ENCODE peak calls at places on chromosomes 4 and X, in seven cellular contexts. One of them, this sample, is unnamed.
A peak's percentile ranks its signal among the peaks of the same experiment; 100 is the strongest.

GRCh38 chr4:106502106-106502699 is 133.6 kb upstream of the GIMD1 start:
- DNase-seq in kidney epithelial cell: peak; percentile 14
- DNase-seq in Caco-2: peak; percentile 53
- DNase-seq in OCI-LY7: peak; percentile 57
- DNase-seq in heart right ventricle: peak; percentile 42
- DNase-seq in cardiac fibroblast: peak; percentile 72
- DNase-seq in H9: peak; percentile 68
- DNase-seq in this sample: peak; percentile 67

GRCh38 chr4:111802191-111802590 is 343.1 kb upstream of the FAM241A start:
- DNase-seq in kidney epithelial cell: no peak
- DNase-seq in Caco-2: no peak
- DNase-seq in OCI-LY7: no peak
- DNase-seq in heart right ventricle: no peak
- DNase-seq in cardiac fibroblast: no peak
- DNase-seq in H9: no peak
- DNase-seq in this sample: no peak

GRCh38 chr4:145732416-145732815 is 52.5 kb downstream of the C4orf51 start:
- DNase-seq in kidney epithelial cell: no peak
- DNase-seq in Caco-2: no peak
- DNase-seq in OCI-LY7: no peak
- DNase-seq in heart right ventricle: no peak
- DNase-seq in cardiac fibroblast: no peak
- DNase-seq in H9: no peak
- DNase-seq in this sample: no peak

GRCh38 chr4:176298664-176299063 is 21.1 kb upstream of the SPCS3 start:
- DNase-seq in kidney epithelial cell: no peak
- DNase-seq in Caco-2: no peak
- DNase-seq in OCI-LY7: peak; percentile 21
- DNase-seq in heart right ventricle: no peak
- DNase-seq in cardiac fibroblast: no peak
- DNase-seq in H9: no peak
- DNase-seq in this sample: no peak

GRCh38 chr4:123832173-123833026 is 435.8 kb downstream of the SPRY1 start:
- DNase-seq in kidney epithelial cell: peak; percentile 93
- DNase-seq in Caco-2: no peak
- DNase-seq in OCI-LY7: no peak
- DNase-seq in heart right ventricle: peak; percentile 84
- DNase-seq in cardiac fibroblast: peak; percentile 100
- DNase-seq in H9: no peak
- DNase-seq in this sample: no peak

GRCh38 chr4:88725143-88725542 is 27.5 kb upstream of the NAP1L5 start:
- DNase-seq in kidney epithelial cell: no peak
- DNase-seq in Caco-2: no peak
- DNase-seq in OCI-LY7: no peak
- DNase-seq in heart right ventricle: no peak
- DNase-seq in cardiac fibroblast: no peak
- DNase-seq in H9: no peak
- DNase-seq in this sample: no peak

GRCh38 chr4:1715002-1715761 is 3.1 kb upstream of the SLBP start:
- DNase-seq in kidney epithelial cell: no peak
- DNase-seq in Caco-2: no peak
- DNase-seq in OCI-LY7: peak; percentile 83
- DNase-seq in heart right ventricle: no peak
- DNase-seq in cardiac fibroblast: no peak
- DNase-seq in H9: peak; percentile 26
- DNase-seq in this sample: no peak

GRCh38 chr4:4595252-4595651 is 53.4 kb upstream of the STX18 start:
- DNase-seq in kidney epithelial cell: no peak
- DNase-seq in Caco-2: peak; percentile 56
- DNase-seq in OCI-LY7: peak; percentile 15
- DNase-seq in heart right ventricle: no peak
- DNase-seq in cardiac fibroblast: no peak
- DNase-seq in H9: no peak
- DNase-seq in this sample: peak; percentile 13

GRCh38 chr4:10036926-10037325 is 15.6 kb upstream of the SLC2A9 start:
- DNase-seq in kidney epithelial cell: no peak
- DNase-seq in Caco-2: no peak
- DNase-seq in OCI-LY7: no peak
- DNase-seq in heart right ventricle: no peak
- DNase-seq in cardiac fibroblast: no peak
- DNase-seq in H9: no peak
- DNase-seq in this sample: no peak

GRCh38 chr4:813900-814299 is 12.0 kb downstream of the CPLX1 start:
- DNase-seq in kidney epithelial cell: no peak
- DNase-seq in Caco-2: peak; percentile 29
- DNase-seq in OCI-LY7: peak; percentile 27
- DNase-seq in heart right ventricle: no peak
- DNase-seq in cardiac fibroblast: no peak
- DNase-seq in H9: no peak
- DNase-seq in this sample: no peak

GRCh38 chr4:1033840-1034551 is 22.6 kb downstream of the FGFRL1 start:
- DNase-seq in kidney epithelial cell: no peak
- DNase-seq in Caco-2: no peak
- DNase-seq in OCI-LY7: no peak
- DNase-seq in heart right ventricle: peak; percentile 45
- DNase-seq in cardiac fibroblast: peak; percentile 94
- DNase-seq in H9: no peak
- DNase-seq in this sample: no peak

GRCh38 chrX:130401415-130402210 is at the start of gene RBMX2:
- DNase-seq in kidney epithelial cell: peak; percentile 14
- DNase-seq in Caco-2: peak; percentile 67
- DNase-seq in OCI-LY7: peak; percentile 78
- DNase-seq in heart right ventricle: peak; percentile 57
- DNase-seq in cardiac fibroblast: peak; percentile 79
- DNase-seq in H9: peak; percentile 75
- DNase-seq in this sample: peak; percentile 63

GRCh38 chrX:14832151-14832550 is 40.7 kb downstream of the FANCB start:
- DNase-seq in kidney epithelial cell: peak; percentile 1
- DNase-seq in Caco-2: no peak
- DNase-seq in OCI-LY7: no peak
- DNase-seq in heart right ventricle: no peak
- DNase-seq in cardiac fibroblast: peak; percentile 2
- DNase-seq in H9: no peak
- DNase-seq in this sample: no peak

GRCh38 chr4:182752158-182752910 is 164.9 kb downstream of the DCTD start:
- DNase-seq in kidney epithelial cell: peak; percentile 31
- DNase-seq in Caco-2: no peak
- DNase-seq in OCI-LY7: no peak
- DNase-seq in heart right ventricle: no peak
- DNase-seq in cardiac fibroblast: peak; percentile 83
- DNase-seq in H9: no peak
- DNase-seq in this sample: no peak

GRCh38 chr4:26015906-26016305 is 101.9 kb downstream of the SMIM20 start:
- DNase-seq in kidney epithelial cell: no peak
- DNase-seq in Caco-2: no peak
- DNase-seq in OCI-LY7: no peak
- DNase-seq in heart right ventricle: no peak
- DNase-seq in cardiac fibroblast: no peak
- DNase-seq in H9: no peak
- DNase-seq in this sample: no peak

GRCh38 chr4:26020083-26020668 is 106.2 kb downstream of the SMIM20 start:
- DNase-seq in kidney epithelial cell: no peak
- DNase-seq in Caco-2: no peak
- DNase-seq in OCI-LY7: no peak
- DNase-seq in heart right ventricle: no peak
- DNase-seq in cardiac fibroblast: peak; percentile 73
- DNase-seq in H9: no peak
- DNase-seq in this sample: peak; percentile 67

GRCh38 chr4:26009502-26009901 is 95.5 kb downstream of the SMIM20 start:
- DNase-seq in kidney epithelial cell: no peak
- DNase-seq in Caco-2: no peak
- DNase-seq in OCI-LY7: no peak
- DNase-seq in heart right ventricle: no peak
- DNase-seq in cardiac fibroblast: no peak
- DNase-seq in H9: no peak
- DNase-seq in this sample: no peak

GRCh38 chr4:26010266-26010665 is 96.2 kb downstream of the SMIM20 start:
- DNase-seq in kidney epithelial cell: no peak
- DNase-seq in Caco-2: no peak
- DNase-seq in OCI-LY7: no peak
- DNase-seq in heart right ventricle: no peak
- DNase-seq in cardiac fibroblast: no peak
- DNase-seq in H9: no peak
- DNase-seq in this sample: no peak

GRCh38 chr4:26015133-26015651 is 101.2 kb downstream of the SMIM20 start:
- DNase-seq in kidney epithelial cell: no peak
- DNase-seq in Caco-2: no peak
- DNase-seq in OCI-LY7: no peak
- DNase-seq in heart right ventricle: peak; percentile 63
- DNase-seq in cardiac fibroblast: peak; percentile 92
- DNase-seq in H9: no peak
- DNase-seq in this sample: no peak
- TF ChIP-seq CTCF in kidney epithelial cell: no peak
- TF ChIP-seq CTCF in Caco-2: no peak
- TF ChIP-seq CTCF in OCI-LY7: no peak
- TF ChIP-seq CTCF in heart right ventricle: no peak
- TF ChIP-seq CTCF in cardiac fibroblast: no peak
- TF ChIP-seq CTCF in H9: no peak
- TF ChIP-seq CTCF in this sample: no peak

DNA sequence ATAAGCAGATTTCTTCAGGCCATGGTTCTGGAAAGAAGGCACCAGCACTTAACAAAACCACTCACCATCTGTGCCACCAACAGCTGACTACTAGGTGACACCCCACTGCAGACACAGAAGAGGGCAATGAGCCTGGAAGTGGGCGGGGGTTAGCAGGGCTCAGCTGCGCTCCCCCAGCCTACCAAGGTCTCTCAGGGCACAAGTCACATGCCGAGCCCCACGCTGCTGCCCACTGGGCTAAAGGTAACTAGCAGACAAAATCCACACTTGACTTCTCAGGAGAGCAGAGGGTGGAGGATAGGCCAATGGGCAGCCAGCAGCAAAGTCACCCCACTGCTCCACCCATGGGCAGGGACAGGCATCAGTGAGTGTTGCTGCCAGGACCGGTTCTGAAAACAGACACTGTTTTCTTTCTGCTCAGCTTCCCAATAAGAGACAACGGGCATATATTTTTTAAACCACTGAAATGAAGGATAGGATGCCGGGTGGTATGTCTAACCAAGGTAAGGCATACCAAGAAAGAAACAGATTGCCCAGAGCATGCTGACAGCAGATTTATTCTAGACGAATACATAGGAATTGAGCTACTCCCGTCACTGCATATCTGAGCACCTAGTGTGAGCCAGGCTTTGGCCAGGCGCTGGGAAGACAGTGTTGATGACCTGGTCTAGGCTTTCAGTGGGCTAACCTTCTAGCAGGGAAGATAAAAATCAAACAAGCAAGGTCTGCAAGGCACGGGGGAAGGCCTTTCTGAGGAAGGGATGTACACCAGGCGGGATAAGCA is 20.1 kb downstream of the ACSL1 start:
- DNase-seq in kidney epithelial cell: no peak
- DNase-seq in Caco-2: no peak
- DNase-seq in OCI-LY7: no peak
- DNase-seq in heart right ventricle: peak; percentile 87
- DNase-seq in cardiac fibroblast: peak; percentile 28
- DNase-seq in H9: peak; percentile 44
- DNase-seq in this sample: no peak
- TF ChIP-seq CTCF in kidney epithelial cell: no peak
- TF ChIP-seq CTCF in Caco-2: no peak
- TF ChIP-seq CTCF in OCI-LY7: no peak
- TF ChIP-seq CTCF in heart right ventricle: no peak
- TF ChIP-seq CTCF in cardiac fibroblast: no peak
- TF ChIP-seq CTCF in H9: no peak
- TF ChIP-seq CTCF in this sample: no peak

DNA sequence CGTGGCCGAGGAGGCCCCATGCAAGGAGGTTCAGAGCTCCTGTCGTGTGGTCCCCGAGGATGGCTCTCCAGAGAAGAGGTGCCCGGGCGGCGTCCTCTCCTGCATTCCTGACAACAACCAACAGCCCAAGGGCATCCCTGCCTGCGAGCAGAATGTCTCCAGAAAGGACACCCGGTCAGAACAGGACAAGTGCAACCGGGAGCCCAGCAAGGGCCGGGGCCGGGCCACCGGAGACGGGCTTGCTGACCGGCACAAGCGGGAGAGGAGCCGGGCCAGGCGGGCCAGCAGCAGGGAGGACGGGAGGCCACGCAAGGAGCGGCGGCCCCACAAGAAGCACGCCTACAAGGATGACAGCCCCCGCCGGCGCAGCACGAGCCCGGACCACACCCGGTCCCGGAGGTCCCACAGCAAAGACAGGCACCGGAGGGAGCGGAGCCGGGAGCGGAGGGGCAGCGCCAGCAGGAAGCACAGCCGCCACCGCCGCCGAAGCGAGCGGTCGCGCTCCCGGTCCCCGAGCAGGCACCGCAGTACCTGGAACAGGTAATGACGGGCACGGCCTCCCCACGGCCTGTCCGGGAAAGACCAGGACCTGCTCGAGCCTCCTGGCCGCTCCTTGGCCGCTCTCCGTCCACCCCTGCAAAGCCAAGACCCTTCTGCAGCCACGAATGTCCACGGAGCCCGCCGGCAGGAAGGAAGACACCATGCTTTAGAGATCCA is 9.8 kb downstream of the AKAP17A start:
- DNase-seq in kidney epithelial cell: no peak
- DNase-seq in Caco-2: no peak
- DNase-seq in OCI-LY7: no peak
- DNase-seq in heart right ventricle: no peak
- DNase-seq in cardiac fibroblast: no peak
- DNase-seq in H9: no peak
- DNase-seq in this sample: no peak
- TF ChIP-seq CTCF in kidney epithelial cell: no peak
- TF ChIP-seq CTCF in Caco-2: no peak
- TF ChIP-seq CTCF in OCI-LY7: no peak
- TF ChIP-seq CTCF in heart right ventricle: no peak
- TF ChIP-seq CTCF in cardiac fibroblast: no peak
- TF ChIP-seq CTCF in H9: no peak
- TF ChIP-seq CTCF in this sample: no peak

DNA sequence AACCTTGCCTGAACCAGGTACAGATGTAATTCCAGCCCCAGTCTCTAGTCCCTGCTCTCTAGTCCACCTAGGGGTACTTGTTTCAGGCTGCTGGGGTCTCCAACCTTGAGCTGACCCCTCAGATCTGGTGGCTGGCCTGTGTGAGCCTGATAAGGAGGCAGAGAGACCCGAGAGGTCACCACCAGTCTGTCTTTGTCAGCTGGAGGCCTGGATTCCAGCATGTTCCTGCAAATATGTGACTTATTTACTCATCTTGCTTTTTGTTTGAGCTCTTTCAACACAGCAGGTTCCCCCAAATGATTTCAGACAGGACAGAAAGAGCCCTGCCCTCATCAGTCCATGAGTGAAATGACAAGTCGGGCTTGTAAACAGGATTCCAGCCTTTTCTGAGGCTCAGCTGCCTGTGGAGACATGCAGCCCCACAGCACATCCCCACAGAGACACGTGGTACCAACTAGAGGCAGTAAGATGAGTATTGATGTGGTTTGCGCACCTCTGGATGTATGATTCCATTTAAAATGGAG is 37.5 kb upstream of the STK26 start:
- DNase-seq in kidney epithelial cell: no peak
- DNase-seq in Caco-2: peak; percentile 60
- DNase-seq in OCI-LY7: no peak
- DNase-seq in heart right ventricle: no peak
- DNase-seq in cardiac fibroblast: no peak
- DNase-seq in H9: peak; percentile 35
- DNase-seq in this sample: peak; percentile 21
- TF ChIP-seq CTCF in kidney epithelial cell: no peak
- TF ChIP-seq CTCF in Caco-2: peak; percentile 27
- TF ChIP-seq CTCF in OCI-LY7: no peak
- TF ChIP-seq CTCF in heart right ventricle: no peak
- TF ChIP-seq CTCF in cardiac fibroblast: no peak
- TF ChIP-seq CTCF in H9: peak; percentile 45
- TF ChIP-seq CTCF in this sample: no peak

GRCh38 chr4:118684873-118685811 is at the start of gene METTL14:
- DNase-seq in kidney epithelial cell: peak; percentile 67
- DNase-seq in Caco-2: peak; percentile 92
- DNase-seq in OCI-LY7: peak; percentile 93
- DNase-seq in heart right ventricle: peak; percentile 94
- DNase-seq in cardiac fibroblast: peak; percentile 95
- DNase-seq in H9: peak; percentile 97
- DNase-seq in this sample: peak; percentile 93
- TF ChIP-seq CTCF in kidney epithelial cell: no peak
- TF ChIP-seq CTCF in Caco-2: peak; percentile 21
- TF ChIP-seq CTCF in OCI-LY7: peak; percentile 17
- TF ChIP-seq CTCF in heart right ventricle: no peak
- TF ChIP-seq CTCF in cardiac fibroblast: no peak
- TF ChIP-seq CTCF in H9: no peak
- TF ChIP-seq CTCF in this sample: no peak